ENCODE peak calls at places on chromosomes 13 and 19, in five cellular contexts. P is SK-N-SH, U is H1, L is GM12892, R is K562. A is an unnamed sample.

GRCh38 chr13:75452564-75452963 is 29.4 kb downstream of the TBC1D4 start:
- DNase-seq in U (no peak), R (no peak), L (no peak), P (no peak), A (no peak)

GRCh38 chr19:39408392-39409206 is 2.0 kb downstream of the ZFP36 start:
- DNase-seq in R (no peak), P (no peak), L (no peak), U (peak; percentile 49), A (no peak)

GRCh38 chr13:32347651-32348050 is 32.3 kb downstream of the BRCA2 start:
- DNase-seq in U (no peak), R (no peak), L (no peak), P (no peak), A (no peak)

GRCh38 chr19:58516246-58516836 is 3.3 kb downstream of the ZBTB45 start:
- DNase-seq in R (no peak), L (no peak), P (no peak), U (no peak), A (no peak)

GRCh38 chr19:15159251-15159650 is 41.5 kb downstream of the NOTCH3 start:
- DNase-seq in L (no peak), U (no peak), P (no peak), R (peak; percentile 14), A (no peak)

GRCh38 chr13:40069173-40070044 is 413.9 kb downstream of the COG6 start:
- DNase-seq in U (peak; percentile 84), R (peak; percentile 51), L (peak; percentile 18), P (peak; percentile 64), A (peak; percentile 20)

GRCh38 chr19:4967738-4968461 is 1.0 kb upstream of the KDM4B start:
- DNase-seq in P (no peak), R (peak; percentile 52), L (no peak), U (no peak), A (no peak)

GRCh38 chr19:43525836-43526771 is 897 bp downstream of the ETHE1 start:
- DNase-seq in U (peak; percentile 55), R (no peak), L (no peak), P (peak; percentile 54), A (no peak)

GRCh38 chr19:13610042-13610691 is 103.9 kb upstream of the CACNA1A start:
- DNase-seq in U (no peak), R (peak; percentile 7), L (no peak), P (no peak), A (no peak)

GRCh38 chr13:60617863-60618733 is 221.1 kb downstream of the TDRD3 start:
- DNase-seq in L (no peak), U (peak; percentile 54), R (peak; percentile 3), P (no peak), A (no peak)

GRCh38 chr13:39888865-39889810 is 233.7 kb downstream of the COG6 start:
- DNase-seq in L (no peak), P (no peak), U (no peak), R (no peak), A (no peak)

GRCh38 chr13:82129281-82129680 is 1753.0 kb downstream of the SLITRK1 start:
- DNase-seq in R (no peak), P (no peak), U (no peak), L (no peak), A (no peak)

GRCh38 chr13:40031031-40031430 is 375.6 kb downstream of the COG6 start:
- DNase-seq in R (no peak), L (no peak), U (no peak), P (no peak), A (no peak)

GRCh38 chr13:49436890-49437289 is 7.0 kb downstream of the CAB39L start:
- DNase-seq in P (no peak), U (no peak), L (no peak), R (no peak), A (no peak)

GRCh38 chr13:82740442-82740841 is 1141.8 kb downstream of the SLITRK1 start:
- DNase-seq in R (no peak), P (no peak), U (no peak), L (no peak), A (no peak)

GRCh38 chr13:32737679-32738078 is 151.4 kb downstream of the PDS5B start:
- DNase-seq in P (no peak), U (no peak), R (no peak), L (no peak), A (no peak)

GRCh38 chr13:34762312-34762711 is 179.8 kb upstream of the NBEA start:
- DNase-seq in U (no peak), R (no peak), L (no peak), P (no peak), A (no peak)

GRCh38 chr13:53007872-53008271 is 20.7 kb upstream of the OLFM4 start:
- DNase-seq in U (no peak), R (no peak), L (no peak), P (peak; percentile 53), A (no peak)

GRCh38 chr13:94479559-94480095 is at the start of gene DCT:
- DNase-seq in P (no peak), U (no peak), L (no peak), R (no peak), A (no peak)

GRCh38 chr19:7926021-7926726 is at the start of gene CTXN1:
- DNase-seq in P (peak; percentile 94), R (peak; percentile 80), U (peak; percentile 91), L (peak; percentile 92), A (peak; percentile 92)

GRCh38 chr13:38662362-38662761 is 24.5 kb upstream of the FREM2 start:
- DNase-seq in U (no peak), L (no peak), R (no peak), P (no peak), A (no peak)

GRCh38 chr13:20116213-20116612 is 44.6 kb downstream of the GJA3 start:
- DNase-seq in P (no peak), R (no peak), U (no peak), L (no peak), A (no peak)

GRCh38 chr19:18208098-18208951 is 4.5 kb upstream of the RAB3A start:
- DNase-seq in U (peak; percentile 86), R (peak; percentile 71), L (no peak), P (peak; percentile 88), A (no peak)

GRCh38 chr19:6590458-6591319 is at the start of gene CD70:
- DNase-seq in U (peak; percentile 79), L (peak; percentile 50), P (no peak), R (no peak), A (peak; percentile 62)

DNA sequence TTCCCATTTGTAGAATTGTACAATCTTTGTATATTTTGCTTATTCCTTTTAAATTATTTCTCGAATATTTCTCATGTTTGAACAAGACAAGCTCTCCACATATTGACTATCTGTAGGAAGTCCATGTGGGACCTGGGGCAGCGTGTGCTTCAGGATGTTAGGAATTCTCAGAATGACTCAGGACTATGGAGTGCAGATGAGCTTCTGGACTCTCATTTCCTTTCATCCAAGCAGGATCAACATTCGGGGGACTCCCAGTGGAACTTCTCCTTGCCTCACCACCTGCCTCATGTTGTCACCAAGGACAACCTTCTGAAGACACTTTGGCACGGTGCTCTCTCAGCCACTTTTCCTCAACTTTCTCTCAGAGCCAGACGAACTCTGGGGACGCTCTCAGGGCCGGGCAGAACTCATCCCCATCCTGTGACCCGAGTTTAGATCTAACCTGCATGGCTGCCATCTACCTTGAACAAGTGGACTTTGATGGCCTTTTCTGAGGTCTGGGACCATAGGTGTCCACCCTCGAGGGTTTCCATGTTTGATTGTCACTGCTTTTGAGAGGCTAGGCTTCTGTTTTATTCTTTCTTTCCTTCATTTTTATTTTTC is 441.7 kb downstream of the IRS2 start:
- DNase-seq in U (no peak), R (no peak), L (no peak), P (peak; percentile 37), A (no peak)
- TF ChIP-seq TAF1 in U (no peak), R (no peak), L (no peak), P (no peak), A (no peak)

GRCh38 chr13:24512208-24513068 is at the start of gene PARP4:
- DNase-seq in L (peak; percentile 66), U (peak; percentile 82), R (peak; percentile 87), P (peak; percentile 86), A (peak; percentile 65)
- TF ChIP-seq POLR2AphosphoS5 in L (peak; percentile 85), U (peak; percentile 80), R (peak; percentile 58), P (peak; percentile 84), A (peak; percentile 82)

DNA sequence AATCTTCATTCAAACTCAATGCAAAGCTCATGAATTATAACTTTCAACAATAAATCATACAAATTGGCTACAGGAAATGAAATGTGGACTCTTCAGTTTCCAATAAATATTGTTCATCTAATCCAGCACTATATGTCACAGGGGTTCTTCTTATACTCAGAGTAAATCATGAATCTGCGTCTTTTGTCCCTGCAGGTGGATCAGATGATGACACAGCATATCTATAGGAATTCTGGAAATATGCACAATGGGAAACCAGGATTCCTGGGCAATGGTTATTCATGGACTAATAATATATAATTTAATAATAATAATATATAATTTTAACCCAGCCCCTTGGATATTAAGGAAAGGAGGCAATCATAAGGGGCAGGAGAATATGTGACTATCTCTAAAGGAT is 8.4 kb downstream of the ZNF573 start:
- DNase-seq in R (no peak), U (no peak), P (no peak), L (no peak), A (no peak)
- TF ChIP-seq TAF1 in R (no peak), U (no peak), P (no peak), L (no peak), A (no peak)

GRCh38 chr13:57724486-57725272 is 93.1 kb downstream of the PCDH17 start:
- DNase-seq in R (no peak), P (no peak), L (no peak), U (no peak), A (no peak)

GRCh38 chr13:57725480-57725879 is 93.9 kb downstream of the PCDH17 start:
- DNase-seq in R (no peak), U (no peak), P (no peak), L (no peak), A (no peak)
- TF ChIP-seq POLR2AphosphoS5 in R (no peak), U (no peak), P (no peak), L (no peak), A (no peak)